ENCODE peak calls at places on chromosomes 3 and 15, in six cellular contexts. One of them, this sample, is unnamed.

GRCh38 chr15:68196445-68197169 is 8.5 kb downstream of the CALML4 start:
- DNase-seq in Caco-2: no peak
- DNase-seq in stimulated activated CD4-positive, alpha-beta T cell treated with anti-CD3 and anti-CD28 coated beads, TNF-alpha, amount 100 ng/mL, for 4 hours: no peak
- DNase-seq in NCI-H2081: no peak
- DNase-seq in ureter: no peak
- DNase-seq in NCI-H524: no peak
- DNase-seq in this sample: no peak

GRCh38 chr15:32781781-32782180 is 64.0 kb downstream of the GREM1 start:
- DNase-seq in NCI-H524: no peak
- DNase-seq in Caco-2: no peak
- DNase-seq in stimulated activated CD4-positive, alpha-beta T cell treated with anti-CD3 and anti-CD28 coated beads, TNF-alpha, amount 100 ng/mL, for 4 hours: no peak
- DNase-seq in NCI-H2081: no peak
- DNase-seq in ureter: no peak
- DNase-seq in this sample: no peak

GRCh38 chr3:139302801-139303113 is 41.1 kb upstream of the MRPS22 start:
- DNase-seq in Caco-2: no peak
- DNase-seq in stimulated activated CD4-positive, alpha-beta T cell treated with anti-CD3 and anti-CD28 coated beads, TNF-alpha, amount 100 ng/mL, for 4 hours: no peak
- DNase-seq in ureter: no peak
- DNase-seq in NCI-H524: no peak
- DNase-seq in NCI-H2081: no peak
- DNase-seq in this sample: no peak

GRCh38 chr3:45915518-45916231 is 27.6 kb upstream of the CXCR6 start:
- DNase-seq in NCI-H2081: no peak
- DNase-seq in Caco-2: no peak
- DNase-seq in NCI-H524: peak; percentile 83
- DNase-seq in stimulated activated CD4-positive, alpha-beta T cell treated with anti-CD3 and anti-CD28 coated beads, TNF-alpha, amount 100 ng/mL, for 4 hours: peak; percentile 65
- DNase-seq in ureter: no peak
- DNase-seq in this sample: no peak

GRCh38 chr15:67076147-67076843 is 10.9 kb downstream of the SMAD3 start:
- DNase-seq in ureter: no peak
- DNase-seq in NCI-H524: no peak
- DNase-seq in stimulated activated CD4-positive, alpha-beta T cell treated with anti-CD3 and anti-CD28 coated beads, TNF-alpha, amount 100 ng/mL, for 4 hours: no peak
- DNase-seq in NCI-H2081: no peak
- DNase-seq in Caco-2: no peak
- DNase-seq in this sample: no peak

GRCh38 chr15:99412626-99413025 is 153.2 kb upstream of the MEF2A start:
- DNase-seq in stimulated activated CD4-positive, alpha-beta T cell treated with anti-CD3 and anti-CD28 coated beads, TNF-alpha, amount 100 ng/mL, for 4 hours: no peak
- DNase-seq in NCI-H524: no peak
- DNase-seq in ureter: no peak
- DNase-seq in NCI-H2081: no peak
- DNase-seq in Caco-2: no peak
- DNase-seq in this sample: no peak

GRCh38 chr3:23776352-23776891 is 29.3 kb upstream of the UBE2E1 start:
- DNase-seq in NCI-H524: no peak
- DNase-seq in Caco-2: no peak
- DNase-seq in NCI-H2081: no peak
- DNase-seq in stimulated activated CD4-positive, alpha-beta T cell treated with anti-CD3 and anti-CD28 coated beads, TNF-alpha, amount 100 ng/mL, for 4 hours: no peak
- DNase-seq in ureter: no peak
- DNase-seq in this sample: no peak

GRCh38 chr15:92385096-92385495 is 8.6 kb upstream of the ST8SIA2 start:
- DNase-seq in Caco-2: no peak
- DNase-seq in ureter: no peak
- DNase-seq in NCI-H2081: no peak
- DNase-seq in NCI-H524: no peak
- DNase-seq in stimulated activated CD4-positive, alpha-beta T cell treated with anti-CD3 and anti-CD28 coated beads, TNF-alpha, amount 100 ng/mL, for 4 hours: no peak
- DNase-seq in this sample: no peak

GRCh38 chr3:68892297-68892696 is 40.0 kb downstream of the TAFA4 start:
- DNase-seq in NCI-H524: no peak
- DNase-seq in NCI-H2081: no peak
- DNase-seq in ureter: no peak
- DNase-seq in Caco-2: no peak
- DNase-seq in stimulated activated CD4-positive, alpha-beta T cell treated with anti-CD3 and anti-CD28 coated beads, TNF-alpha, amount 100 ng/mL, for 4 hours: no peak
- DNase-seq in this sample: no peak

This sample was measured in type B pancreatic cell.